ENCODE peak calls at places on chromosomes 13 and 19, in six cellular contexts. I, A, S, G, R and F are unnamed samples.

GRCh38 chr19:7744199-7744786 is 3.0 kb downstream of the CD209 start:
- DNase-seq in I (no peak), A (no peak), S (no peak), G (no peak), R (no peak), F (peak)

GRCh38 chr19:54677217-54677616 is 14.4 kb downstream of the LILRB4 start:
- DNase-seq in I (no peak), A (no peak), S (no peak), G (no peak), R (no peak), F (no peak)

GRCh38 chr19:33484226-33484774 is 37.3 kb downstream of the PEPD start:
- DNase-seq in I (no peak), A (no peak), S (no peak), G (peak), R (no peak), F (peak)

GRCh38 chr13:24254151-24254810 is 55.1 kb upstream of the C1QTNF9 start:
- DNase-seq in I (no peak), A (no peak), S (no peak), G (no peak), R (no peak), F (no peak)

GRCh38 chr13:86563308-86563707 is 764.1 kb upstream of the SLITRK6 start:
- DNase-seq in I (no peak), A (no peak), S (no peak), G (no peak), R (no peak), F (no peak)

GRCh38 chr13:100675660-100676129 is 1.1 kb upstream of the TMTC4 start:
- DNase-seq in I (no peak), A (no peak), S (no peak), G (no peak), R (no peak), F (no peak)

GRCh38 chr13:93635687-93636086 is 409.1 kb downstream of the GPC6 start:
- DNase-seq in I (no peak), A (no peak), S (no peak), G (no peak), R (no peak), F (no peak)

GRCh38 chr19:43651758-43652545 is 12.3 kb upstream of the CADM4 start:
- DNase-seq in I (peak), A (peak), S (peak), G (no peak), R (peak), F (no peak)

GRCh38 chr19:46697142-46697960 is 19.6 kb downstream of the PRKD2 start:
- DNase-seq in I (peak), A (peak), S (peak), G (peak), R (peak), F (peak)

GRCh38 chr13:97140611-97141010 is 81.5 kb upstream of the MBNL2 start:
- DNase-seq in I (no peak), A (no peak), S (peak), G (no peak), R (no peak), F (no peak)

GRCh38 chr13:33328691-33329090 is 43.1 kb upstream of the STARD13 start:
- DNase-seq in I (no peak), A (no peak), S (no peak), G (no peak), R (no peak), F (no peak)

GRCh38 chr19:48511321-48511731 is 309 bp downstream of the LMTK3 start:
- DNase-seq in I (no peak), A (no peak), S (no peak), G (no peak), R (no peak), F (peak)

GRCh38 chr13:74372511-74372910 is 238.3 kb upstream of the KLF12 start:
- DNase-seq in I (no peak), A (no peak), S (no peak), G (no peak), R (no peak), F (no peak)

GRCh38 chr19:29404951-29405727 is 120.7 kb upstream of the VSTM2B start:
- DNase-seq in I (peak), A (no peak), S (peak), G (no peak), R (no peak), F (no peak)

GRCh38 chr19:14073232-14073924 is 792 bp downstream of the MISP3 start:
- DNase-seq in I (peak), A (peak), S (peak), G (no peak), R (peak), F (peak)

GRCh38 chr13:108860418-108860817 is 231.0 kb downstream of the MYO16 start:
- DNase-seq in I (no peak), A (no peak), S (no peak), G (no peak), R (no peak), F (no peak)

GRCh38 chr13:19794552-19795143 is 11.9 kb upstream of the PSPC1 start:
- DNase-seq in I (no peak), A (no peak), S (no peak), G (no peak), R (no peak), F (no peak)

GRCh38 chr19:55018216-55018615 is 19.8 kb downstream of the GP6 start:
- DNase-seq in I (no peak), A (no peak), S (no peak), G (no peak), R (no peak), F (no peak)

GRCh38 chr19:12140545-12141404 is 625 bp upstream of the ZNF20 start:
- DNase-seq in I (peak), A (peak), S (peak), G (peak), R (peak), F (peak)

GRCh38 chr13:94997126-94997525 is 284.8 kb upstream of the SOX21 start:
- DNase-seq in I (no peak), A (no peak), S (no peak), G (no peak), R (peak), F (no peak)

GRCh38 chr19:18294467-18294864 is 13.0 kb upstream of the JUND start:
- DNase-seq in I (peak), A (peak), S (no peak), G (peak), R (no peak), F (peak)

GRCh38 chr19:6564393-6564792 is 26.6 kb downstream of the CD70 start:
- DNase-seq in I (no peak), A (no peak), S (peak), G (no peak), R (peak), F (no peak)

GRCh38 chr13:68697551-68697950 is 1410.1 kb upstream of the ATXN8OS start:
- DNase-seq in I (no peak), A (no peak), S (no peak), G (no peak), R (no peak), F (no peak)

GRCh38 chr19:19321143-19321577 is 531 bp downstream of the MAU2 start:
- DNase-seq in I (peak), A (no peak), S (peak), G (no peak), R (peak), F (no peak)

GRCh38 chr19:5973376-5973775 is 4.6 kb downstream of the RANBP3 start:
- DNase-seq in I (no peak), A (no peak), S (no peak), G (no peak), R (no peak), F (no peak)

GRCh38 chr19:6723108-6723618 is 2.7 kb upstream of the C3 start:
- DNase-seq in I (no peak), A (no peak), S (peak), G (peak), R (peak), F (no peak)

GRCh38 chr13:74678308-74678958 is 544.2 kb upstream of the KLF12 start:
- DNase-seq in I (no peak), A (no peak), S (no peak), G (no peak), R (no peak), F (no peak)

GRCh38 chr19:38155453-38155852 is 68.6 kb downstream of the DPF1 start:
- DNase-seq in I (no peak), A (no peak), S (no peak), G (no peak), R (peak), F (no peak)

GRCh38 chr19:33815410-33816340 is 19.0 kb downstream of the KCTD15 start:
- DNase-seq in I (no peak), A (no peak), S (no peak), G (peak), R (no peak), F (peak)

GRCh38 chr19:992670-993055 is 7.6 kb upstream of the GRIN3B start:
- DNase-seq in I (no peak), A (no peak), S (no peak), G (no peak), R (no peak), F (no peak)

GRCh38 chr13:93951153-93951552 is 528.3 kb downstream of the DCT start:
- DNase-seq in I (no peak), A (no peak), S (no peak), G (no peak), R (no peak), F (no peak)

GRCh38 chr19:40893112-40893511 is 11.1 kb upstream of the CYP2A7 start:
- DNase-seq in I (no peak), A (no peak), S (no peak), G (no peak), R (no peak), F (no peak)

DNA sequence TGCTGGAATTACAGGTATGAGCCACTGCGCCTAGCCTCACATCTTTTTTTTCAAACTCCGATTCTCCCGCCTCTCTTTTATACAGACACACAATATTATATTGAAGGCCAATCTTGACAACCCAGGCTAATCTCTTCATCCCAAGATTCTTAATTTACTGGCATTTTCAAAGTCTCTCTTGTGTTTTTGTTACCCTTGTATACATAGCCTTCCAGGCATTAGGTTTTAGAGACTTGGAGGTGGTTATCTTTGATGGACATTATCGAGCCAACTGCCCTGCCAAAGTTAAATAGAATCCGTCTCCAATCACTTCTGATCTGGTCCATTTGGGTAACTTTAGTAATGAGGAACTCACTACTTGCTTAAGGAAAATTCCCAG is 14.4 kb upstream of the CYP2A7 start:
- DNase-seq in I (no peak), A (no peak), S (no peak), G (no peak), R (no peak), F (no peak)
- H3K4me3 ChIP-seq in I (no peak), A (no peak), S (no peak), G (no peak), R (no peak), F (no peak)

DNA sequence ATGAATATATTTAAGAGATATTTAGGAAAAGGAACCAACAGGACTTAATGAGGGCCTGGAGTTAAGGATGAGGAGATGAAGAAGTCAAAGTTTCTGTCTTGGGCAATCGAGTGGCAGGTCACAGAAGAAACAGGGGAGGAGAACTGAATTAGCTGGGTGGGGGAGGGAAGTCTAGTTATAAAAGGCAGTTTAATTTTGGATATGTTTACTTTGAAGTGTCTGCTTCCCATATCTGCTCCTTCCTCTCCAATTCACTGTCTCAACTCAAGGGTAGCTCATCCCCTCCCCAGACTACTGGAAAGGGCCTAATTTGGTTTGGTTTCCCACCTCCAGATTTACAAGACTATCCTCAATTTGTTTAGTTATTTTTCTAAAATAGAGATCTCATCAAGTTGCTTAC is 195.9 kb downstream of the VWA8 start:
- DNase-seq in I (no peak), A (no peak), S (no peak), G (no peak), R (no peak), F (no peak)
- TF ChIP-seq POLR2A in I (no peak), A (no peak), S (no peak), G (no peak), R (no peak), F (no peak)

GRCh38 chr13:67143544-67144115 is 86.5 kb downstream of the PCDH9 start:
- DNase-seq in I (no peak), A (no peak), S (no peak), G (no peak), R (no peak), F (no peak)
- H3K27ac ChIP-seq in I (no peak), A (no peak), S (no peak), G (no peak), R (peak), F (no peak)

GRCh38 chr19:36030264-36031148 is 2.2 kb downstream of the CLIP3 start:
- DNase-seq in I (no peak), A (no peak), S (no peak), G (no peak), R (peak), F (no peak)

GRCh38 chr19:36032251-36033104 is at the start of gene CLIP3:
- DNase-seq in I (peak), A (no peak), S (peak), G (peak), R (no peak), F (no peak)

GRCh38 chr19:36027696-36028095 is 5.0 kb downstream of the CLIP3 start:
- DNase-seq in I (no peak), A (no peak), S (no peak), G (no peak), R (no peak), F (no peak)

GRCh38 chr19:36028313-36029041 is 4.2 kb downstream of the CLIP3 start:
- DNase-seq in I (no peak), A (no peak), S (no peak), G (no peak), R (no peak), F (no peak)

DNA sequence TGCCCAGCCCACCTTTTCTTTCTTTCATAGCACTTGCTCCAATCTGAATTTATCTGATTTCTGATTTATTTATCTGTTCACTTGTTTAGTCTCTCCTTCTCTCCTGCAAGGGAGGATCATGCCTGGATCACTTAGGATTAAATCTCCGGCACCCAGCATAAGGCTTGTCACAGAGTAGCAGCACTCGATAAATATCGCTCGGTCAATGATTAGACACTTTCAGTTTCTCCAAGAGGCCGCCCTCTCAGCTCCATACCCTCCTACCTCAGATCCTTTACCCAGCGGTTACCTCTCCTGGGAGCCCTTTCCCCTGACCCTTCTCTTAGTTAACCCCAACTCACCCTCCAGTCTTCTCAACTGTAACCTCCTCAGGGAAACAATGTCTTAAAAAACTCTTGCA is 1.4 kb downstream of the CLIP3 start:
- DNase-seq in I (no peak), A (no peak), S (no peak), G (no peak), R (no peak), F (no peak)
- H3K4me3 ChIP-seq in I (no peak), A (no peak), S (no peak), G (no peak), R (no peak), F (no peak)